ENCODE peak calls at places on chromosomes 12 and 14, in four cellular contexts. W, H, X and D are unnamed samples.

GRCh38 chr14:106318700-106319099 is 792.3 kb downstream of the TMEM121 start:
- DNase-seq in W (no peak), H (no peak), X (no peak), D (no peak)

GRCh38 chr12:65208957-65209654 is 39.7 kb downstream of the LEMD3 start:
- DNase-seq in W (no peak), H (no peak), X (no peak), D (no peak)

GRCh38 chr12:83823386-83824045 is 1089.1 kb downstream of the SLC6A15 start:
- DNase-seq in W (no peak), H (peak; percentile 18), X (peak; percentile 15), D (peak; percentile 35)

GRCh38 chr12:117052386-117053049 is 46.7 kb downstream of the TESC start:
- DNase-seq in W (no peak), H (no peak), X (no peak), D (no peak)

GRCh38 chr12:15956413-15957185 is 45.5 kb downstream of the DERA start:
- DNase-seq in W (peak; percentile 52), H (no peak), X (no peak), D (no peak)

GRCh38 chr12:76664731-76665130 is 99.2 kb upstream of the ZDHHC17 start:
- DNase-seq in W (no peak), H (no peak), X (no peak), D (no peak)

GRCh38 chr12:13307143-13307831 is 110.8 kb downstream of the EMP1 start:
- DNase-seq in W (no peak), H (no peak), X (no peak), D (no peak)

GRCh38 chr12:100267603-100268281 is 765 bp downstream of the SCYL2 start:
- DNase-seq in W (peak; percentile 51), H (peak; percentile 37), X (no peak), D (no peak)

GRCh38 chr12:53062011-53062961 is 12.4 kb downstream of the TNS2 start:
- DNase-seq in W (no peak), H (no peak), X (no peak), D (no peak)

GRCh38 chr12:109153711-109154434 is 37.5 kb downstream of the ACACB start:
- DNase-seq in W (no peak), H (no peak), X (no peak), D (no peak)

DNA sequence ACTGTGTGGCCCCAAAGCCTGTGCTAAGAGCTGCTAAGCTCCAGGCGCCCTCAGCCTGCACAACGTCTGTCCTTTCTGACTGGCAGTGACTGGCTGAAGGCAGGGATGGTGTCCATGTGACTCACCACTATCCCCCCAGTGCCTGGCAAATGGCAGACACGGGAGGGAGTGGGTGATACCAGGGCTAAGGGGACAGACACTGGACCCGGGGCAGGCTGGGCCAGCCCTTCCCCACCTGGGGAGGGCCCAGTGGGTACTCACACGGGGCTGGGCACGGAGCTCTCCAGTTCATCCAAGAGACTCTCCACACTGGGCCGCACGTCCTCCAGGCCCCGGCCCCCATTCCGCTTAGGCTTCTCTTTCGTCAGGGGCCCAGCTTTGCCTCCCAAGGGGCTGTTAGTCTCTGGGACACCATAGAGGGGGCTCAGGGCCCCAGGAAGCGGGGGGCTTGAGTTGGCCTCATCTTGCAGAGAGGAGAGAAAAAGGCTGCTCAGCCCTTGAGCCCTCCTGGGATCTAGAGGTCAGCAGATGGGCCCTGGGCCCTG is 21.4 kb upstream of the RPLP0 start:
- DNase-seq in W (no peak), H (no peak), X (no peak), D (no peak)
- H3K36me3 ChIP-seq in W (peaks cover 38% of the 10 kb centered on the region), H (peaks cover 43% of the 10 kb centered on the region), X (peaks cover 28% of the 10 kb centered on the region), D (peaks cover 84% of the 10 kb centered on the region)

GRCh38 chr14:23093526-23093925 is 1.4 kb downstream of the ACIN1 start:
- DNase-seq in W (no peak), H (no peak), X (no peak), D (no peak)

GRCh38 chr14:23094666-23095195 is at the start of gene ACIN1:
- DNase-seq in W (peak; percentile 77), H (peak; percentile 92), X (peak; percentile 53), D (peak; percentile 78)

GRCh38 chr14:23093993-23094665 is 807 bp downstream of the ACIN1 start:
- DNase-seq in W (no peak), H (no peak), X (no peak), D (no peak)

GRCh38 chr14:23091294-23092225 is 3.4 kb downstream of the ACIN1 start:
- DNase-seq in W (no peak), H (no peak), X (no peak), D (no peak)

GRCh38 chr14:23093104-23093503 is 1.8 kb downstream of the ACIN1 start:
- DNase-seq in W (no peak), H (no peak), X (no peak), D (no peak)
- H3K4me3 ChIP-seq in W (peak overlapping the region; percentile 18), H (no peak overlapping the region), X (peak overlapping the region; percentile 90), D (no peak overlapping the region)

GRCh38 chr14:100012478-100012925 is 52.7 kb upstream of the EVL start:
- DNase-seq in W (peak; percentile 86), H (peak; percentile 91), X (no peak), D (peak; percentile 52)
- H3K27ac ChIP-seq in W (no peak overlapping the region), H (no peak overlapping the region), X (no peak overlapping the region), D (peak overlapping the region; percentile 58)

DNA sequence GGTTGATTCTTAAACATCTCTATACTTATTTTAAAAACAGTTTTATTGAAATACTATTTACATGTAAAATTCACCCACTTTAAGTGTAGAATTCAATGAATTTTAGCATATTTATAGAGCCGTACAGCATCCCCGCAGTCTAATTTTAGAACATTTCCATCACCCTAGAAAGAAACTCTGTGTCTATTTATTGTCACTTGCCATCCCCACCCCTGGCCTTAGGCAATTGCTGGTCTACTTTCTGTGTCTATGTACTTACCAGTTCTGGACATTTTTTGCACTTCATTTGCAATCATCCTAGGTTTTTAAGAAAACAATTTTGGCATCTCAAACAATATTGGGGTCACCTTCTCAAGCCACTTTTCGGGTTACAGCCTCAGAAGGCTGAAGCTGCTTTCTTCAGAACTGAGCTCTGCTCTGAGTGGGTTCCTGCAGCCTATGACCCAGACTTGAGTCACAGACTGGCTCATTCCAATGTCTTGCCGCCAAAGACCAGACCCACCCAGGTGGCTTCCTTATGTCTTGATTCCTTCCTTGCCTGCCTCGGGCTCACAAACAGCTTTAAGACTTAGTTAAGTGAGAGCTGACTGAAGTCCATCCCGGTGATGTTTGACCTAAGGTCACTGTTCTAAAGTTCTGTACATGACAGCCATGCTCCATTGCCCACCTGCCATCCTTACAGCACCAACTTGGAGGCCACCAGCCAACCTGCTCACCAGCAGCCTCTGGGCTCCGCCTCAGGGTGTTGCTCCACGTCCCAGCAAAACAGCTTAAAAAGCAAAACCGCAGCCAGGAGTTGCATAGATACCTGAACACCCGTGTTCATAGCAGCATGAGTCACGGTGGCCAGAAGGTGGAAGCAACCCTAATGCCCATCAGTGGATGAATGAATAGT is 131.5 kb downstream of the CHST11 start:
- DNase-seq in W (peak; percentile 79), H (peak; percentile 59), X (no peak), D (peak; percentile 66)
- H3K36me3 ChIP-seq in W (no peaks in the 10 kb centered on the region), H (no peaks in the 10 kb centered on the region), X (no peaks in the 10 kb centered on the region), D (no peaks in the 10 kb centered on the region)

GRCh38 chr12:50598321-50598862 is 93.6 kb downstream of the DIP2B start:
- DNase-seq in W (no peak), H (peak; percentile 32), X (no peak), D (peak; percentile 22)

GRCh38 chr12:50600364-50600763 is 95.6 kb downstream of the DIP2B start:
- DNase-seq in W (no peak), H (no peak), X (no peak), D (no peak)

GRCh38 chr12:50595667-50596066 is 90.9 kb downstream of the DIP2B start:
- DNase-seq in W (no peak), H (no peak), X (no peak), D (no peak)

GRCh38 chr12:50599366-50600095 is 94.7 kb downstream of the DIP2B start:
- DNase-seq in W (no peak), H (no peak), X (no peak), D (no peak)

DNA sequence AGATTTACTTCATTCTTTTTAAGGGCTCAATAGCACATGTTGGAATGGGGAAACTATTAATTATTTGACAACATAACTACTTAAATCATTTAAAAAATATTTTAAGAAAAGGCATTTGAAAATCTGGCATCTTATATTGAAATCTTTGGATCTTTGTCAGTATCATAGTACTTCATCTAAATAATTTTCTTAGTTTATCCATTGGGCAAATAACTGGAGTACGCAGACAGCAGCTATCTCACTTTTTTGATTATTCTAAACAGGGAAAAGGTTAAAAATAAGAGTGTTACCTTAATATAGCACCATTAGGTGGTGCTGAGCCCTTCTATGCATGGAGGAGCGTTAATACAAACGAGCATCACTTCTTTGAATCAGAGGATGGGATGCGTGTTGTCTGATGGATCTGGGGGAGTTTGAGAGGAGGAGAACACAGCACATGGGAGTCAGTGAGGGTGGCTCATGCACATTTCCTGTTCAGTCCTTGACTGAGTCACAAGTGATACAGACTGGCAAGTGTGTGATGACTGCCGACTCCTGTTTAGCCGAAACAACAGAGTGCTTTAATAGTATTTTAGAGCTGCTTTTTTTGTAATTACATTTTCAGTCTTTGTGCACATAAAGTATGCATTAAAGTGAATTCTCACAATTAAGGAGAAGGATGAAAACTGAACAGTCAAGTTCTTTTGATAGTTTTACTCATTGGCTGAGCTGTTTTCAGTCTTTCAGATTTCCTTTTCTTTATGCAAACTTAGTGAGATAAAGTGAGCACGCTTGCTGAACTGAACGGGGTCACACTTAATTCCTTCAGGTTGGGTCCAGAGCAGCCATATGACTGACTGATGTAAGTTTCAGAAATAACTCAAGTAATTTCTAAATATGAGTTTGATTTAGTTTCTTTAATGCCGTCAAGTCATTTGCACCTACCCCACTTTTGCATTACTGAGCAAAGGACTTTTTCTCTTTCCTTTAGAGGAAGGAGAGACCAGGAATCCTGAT is 92.7 kb downstream of the DIP2B start:
- DNase-seq in W (peak; percentile 89), H (peak; percentile 66), X (peak; percentile 83), D (peak; percentile 83)
- H3K4me3 ChIP-seq in W (peak overlapping the region; percentile 32), H (peak overlapping the region; percentile 26), X (peak overlapping the region; percentile 38), D (peak overlapping the region; percentile 12)

DNA sequence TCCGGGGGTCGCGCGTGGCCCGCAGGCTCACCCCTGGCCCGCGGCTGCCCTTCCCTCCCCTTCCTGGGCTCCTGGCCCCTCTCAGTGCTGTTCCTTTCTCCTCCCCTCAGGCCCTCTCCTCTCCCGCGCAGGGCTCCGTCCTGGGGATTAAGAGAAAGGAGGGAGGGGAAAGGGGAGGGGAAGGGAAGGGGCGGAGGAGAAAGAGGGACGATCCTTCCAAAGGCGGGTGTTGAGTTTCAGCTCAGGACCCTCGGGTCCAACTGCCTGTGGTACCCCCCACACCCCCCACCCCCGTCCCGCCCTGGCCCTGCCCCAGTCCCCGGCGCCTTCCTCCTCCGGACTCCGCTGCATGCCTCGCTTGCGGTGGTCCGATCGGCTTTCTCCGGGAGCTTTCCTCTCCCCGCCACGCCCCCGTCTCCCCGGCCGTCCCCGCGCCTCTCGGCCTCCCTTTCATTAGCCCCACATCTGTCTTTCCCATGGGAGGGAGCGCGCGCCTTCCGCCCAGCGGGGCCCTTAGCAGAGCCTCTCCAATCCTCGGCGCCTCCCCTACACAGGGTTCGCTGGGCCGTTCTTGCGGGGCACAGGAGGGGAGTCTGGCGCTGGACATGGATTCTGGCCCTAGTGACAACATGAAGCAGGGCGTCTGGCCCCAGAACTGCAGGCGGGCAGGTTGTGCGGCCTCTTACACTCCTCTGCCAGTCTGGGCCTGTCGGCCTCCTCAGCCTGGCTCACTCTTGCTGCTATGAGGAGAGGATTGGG is 1.4 kb upstream of the EFS start:
- DNase-seq in W (peak; percentile 68), H (peak; percentile 81), X (no peak), D (no peak)
- H3K27ac ChIP-seq in W (no peak overlapping the region), H (peak overlapping the region; percentile 10), X (no peak overlapping the region), D (no peak overlapping the region)